ENCODE peak calls at places on chromosomes 3 and 15, in eight cellular contexts. H is CD8-positive, alpha-beta memory T cell; L is Panc1; F is suprapubic skin; M is naive thymus-derived CD4-positive, alpha-beta T cell; I is GM23338; Z is mammary epithelial cell; N is mesendoderm. U is an unnamed sample. For H3K36me3, the result is how much of the 10 kb centered on the place peaks cover.

GRCh38 chr3:24311881-24312280 is 182.8 kb downstream of the THRB start:
- DNase-seq in M (no peak), L (no peak), H (no peak), F (no peak), Z (no peak), I (no peak), N (no peak), U (no peak)

GRCh38 chr15:22873204-22873701 is 34.8 kb downstream of the NIPA2 start:
- DNase-seq in Z (no peak), I (peak), L (no peak), M (no peak), H (no peak), F (no peak), N (peak), U (no peak)

GRCh38 chr3:107431298-107432012 is 54.2 kb downstream of the CCDC54 start:
- DNase-seq in Z (peak), F (peak), I (peak), H (peak), N (peak), M (peak), L (no peak), U (peak)

GRCh38 chr3:59472541-59472940 is 422.7 kb upstream of the CFAP20DC start:
- DNase-seq in M (no peak), L (no peak), F (no peak), Z (no peak), I (no peak), N (no peak), H (no peak), U (no peak)

GRCh38 chr3:12661926-12662592 is 1.9 kb downstream of the RAF1 start:
- DNase-seq in L (no peak), M (peak), Z (no peak), N (no peak), F (no peak), I (no peak), H (no peak), U (no peak)

GRCh38 chr3:100865442-100865841 is 127.8 kb downstream of the ABI3BP start:
- DNase-seq in I (no peak), N (no peak), Z (no peak), M (no peak), F (no peak), L (no peak), H (no peak), U (no peak)

GRCh38 chr3:99499235-99499798 is 139.1 kb upstream of the COL8A1 start:
- DNase-seq in I (peak), H (no peak), N (peak), M (no peak), L (peak), Z (peak), F (no peak), U (no peak)

GRCh38 chr15:51524376-51524775 is 98.2 kb downstream of the DMXL2 start:
- DNase-seq in Z (no peak), L (no peak), H (no peak), F (no peak), M (no peak), N (no peak), I (no peak), U (no peak)

GRCh38 chr3:4471907-4472306 is 4.8 kb upstream of the SUMF1 start:
- DNase-seq in I (no peak), F (no peak), H (no peak), Z (no peak), N (no peak), M (no peak), L (no peak), U (no peak)

GRCh38 chr3:171790574-171790897 is 19.7 kb downstream of the PLD1 start:
- DNase-seq in Z (no peak), H (no peak), N (no peak), I (no peak), M (no peak), F (no peak), L (no peak), U (no peak)

GRCh38 chr3:154886437-154886836 is 193.7 kb upstream of the MME start:
- DNase-seq in M (no peak), I (no peak), Z (peak), F (no peak), H (no peak), L (no peak), N (peak), U (no peak)

GRCh38 chr3:70000563-70001081 is 1.1 kb downstream of the SAMMSON start:
- DNase-seq in L (no peak), I (no peak), F (no peak), H (no peak), Z (peak), M (no peak), N (no peak), U (no peak)

GRCh38 chr3:59442056-59442455 is 392.2 kb upstream of the CFAP20DC start:
- DNase-seq in H (no peak), N (no peak), L (no peak), I (peak), Z (no peak), F (no peak), M (no peak), U (no peak)

GRCh38 chr3:11638669-11639402 is 4.9 kb downstream of the VGLL4 start:
- DNase-seq in F (no peak), N (peak), L (no peak), H (no peak), I (peak), M (no peak), Z (peak), U (no peak)

GRCh38 chr15:85621096-85621495 is 173.6 kb downstream of the KLHL25 start:
- DNase-seq in H (no peak), L (no peak), F (no peak), Z (no peak), M (no peak), I (no peak), N (no peak), U (no peak)

GRCh38 chr15:25235391-25235790 is 203.4 kb downstream of the UBE3A start:
- DNase-seq in I (no peak), N (no peak), M (no peak), F (no peak), Z (no peak), H (no peak), L (no peak), U (no peak)

GRCh38 chr3:39180546-39181346 is 11.6 kb downstream of the XIRP1 start:
- DNase-seq in M (peak), I (peak), F (peak), H (peak), N (peak), Z (peak), L (no peak), U (peak)

GRCh38 chr3:126147932-126148683 is 32.3 kb downstream of the ALDH1L1 start:
- DNase-seq in H (no peak), N (no peak), M (no peak), L (no peak), I (no peak), Z (no peak), F (peak), U (no peak)

GRCh38 chr3:49733551-49733950 is 9.8 kb upstream of the GMPPB start:
- DNase-seq in M (no peak), Z (no peak), N (no peak), H (no peak), I (no peak), F (peak), L (no peak), U (no peak)

GRCh38 chr3:50290116-50290745 is 2.0 kb downstream of the IFRD2 start:
- DNase-seq in L (no peak), M (no peak), F (no peak), Z (no peak), N (no peak), I (no peak), H (no peak), U (no peak)

GRCh38 chr15:38263996-38264395 is 11.4 kb downstream of the SPRED1 start:
- DNase-seq in L (no peak), M (no peak), I (no peak), H (no peak), N (no peak), Z (no peak), F (no peak), U (no peak)

GRCh38 chr15:61309236-61310016 is 80.3 kb upstream of the RORA start:
- DNase-seq in Z (no peak), L (no peak), H (no peak), F (no peak), M (no peak), I (no peak), N (no peak), U (no peak)

GRCh38 chr15:61364871-61365270 is 135.8 kb upstream of the RORA start:
- DNase-seq in H (no peak), I (peak), Z (no peak), N (peak), M (no peak), F (peak), L (no peak), U (no peak)

GRCh38 chr3:146929696-146930095 is 324.6 kb upstream of the PLSCR5 start:
- DNase-seq in I (no peak), L (no peak), H (no peak), N (no peak), F (no peak), M (no peak), Z (no peak), U (no peak)

GRCh38 chr3:126394179-126394976 is at the start of gene CFAP100:
- DNase-seq in F (peak), H (no peak), Z (no peak), L (no peak), I (peak), M (no peak), N (peak), U (no peak)

GRCh38 chr3:35648347-35648746 is 9.0 kb downstream of the ARPP21 start:
- DNase-seq in L (no peak), N (no peak), M (no peak), H (no peak), I (no peak), F (no peak), Z (no peak), U (no peak)

GRCh38 chr3:52798978-52799476 is 4.4 kb downstream of the ITIH3 start:
- DNase-seq in H (no peak), I (peak), M (no peak), L (peak), Z (peak), N (peak), F (no peak), U (no peak)

GRCh38 chr3:65595222-65595996 is 443.3 kb downstream of the MAGI1 start:
- DNase-seq in M (no peak), Z (no peak), H (no peak), I (peak), F (no peak), L (no peak), N (peak), U (no peak)

GRCh38 chr3:111326144-111326995 is 215.6 kb upstream of the CD96 start:
- DNase-seq in H (no peak), F (no peak), I (no peak), Z (no peak), L (no peak), M (no peak), N (no peak), U (no peak)

GRCh38 chr3:143070977-143071551 is 48.5 kb upstream of the CHST2 start:
- DNase-seq in L (no peak), N (peak), Z (peak), M (no peak), H (no peak), I (peak), F (no peak), U (no peak)

GRCh38 chr3:9422712-9423424 is 25.5 kb downstream of the SETD5 start:
- DNase-seq in I (peak), M (peak), F (no peak), L (peak), N (peak), Z (peak), H (peak), U (peak)

GRCh38 chr3:110430146-110430545 is 641.5 kb upstream of the NECTIN3 start:
- DNase-seq in M (no peak), F (no peak), H (no peak), I (no peak), N (no peak), Z (no peak), L (no peak), U (no peak)

GRCh38 chr15:51830279-51830806 is 890 bp downstream of the TMOD3 start:
- DNase-seq in M (peak), I (peak), L (no peak), F (no peak), H (peak), Z (peak), N (peak), U (no peak)

GRCh38 chr3:104279617-104280016 is 1087.1 kb upstream of the ALCAM start:
- DNase-seq in L (no peak), Z (peak), I (no peak), N (no peak), F (no peak), M (no peak), H (no peak), U (no peak)

GRCh38 chr15:89198934-89199333 is 22.4 kb downstream of the RLBP1 start:
- DNase-seq in F (no peak), I (no peak), N (no peak), M (no peak), H (no peak), L (no peak), Z (no peak), U (no peak)

GRCh38 chr3:116018651-116019050 is 395.3 kb downstream of the GAP43 start:
- DNase-seq in I (no peak), M (no peak), L (no peak), F (no peak), H (no peak), Z (peak), N (no peak), U (no peak)

GRCh38 chr15:38389924-38390542 is 63.9 kb upstream of the FAM98B start:
- DNase-seq in N (peak), M (peak), H (peak), Z (peak), I (peak), L (peak), F (no peak), U (peak)

GRCh38 chr3:57992430-57993213 is 15.6 kb upstream of the FLNB start:
- DNase-seq in N (peak), Z (no peak), H (no peak), M (no peak), I (no peak), F (no peak), L (no peak), U (no peak)

GRCh38 chr3:122443090-122443489 is 27.2 kb upstream of the WDR5B start:
- DNase-seq in H (no peak), N (peak), L (no peak), Z (no peak), F (no peak), M (no peak), I (peak), U (no peak)
- H3K36me3 ChIP-seq in H (under half), N (under half), L (under half), Z (under half), F (half or more), M (under half), I (under half), U (under half)

GRCh38 chr15:74787251-74788041 is 5.6 kb downstream of the CSK start:
- DNase-seq in N (peak), H (peak), L (peak), Z (peak), F (no peak), I (peak), M (peak), U (no peak)
- H3K27ac ChIP-seq in N (no peak), H (peak), L (no peak), Z (no peak), F (peak), I (no peak), M (peak), U (peak)

DNA sequence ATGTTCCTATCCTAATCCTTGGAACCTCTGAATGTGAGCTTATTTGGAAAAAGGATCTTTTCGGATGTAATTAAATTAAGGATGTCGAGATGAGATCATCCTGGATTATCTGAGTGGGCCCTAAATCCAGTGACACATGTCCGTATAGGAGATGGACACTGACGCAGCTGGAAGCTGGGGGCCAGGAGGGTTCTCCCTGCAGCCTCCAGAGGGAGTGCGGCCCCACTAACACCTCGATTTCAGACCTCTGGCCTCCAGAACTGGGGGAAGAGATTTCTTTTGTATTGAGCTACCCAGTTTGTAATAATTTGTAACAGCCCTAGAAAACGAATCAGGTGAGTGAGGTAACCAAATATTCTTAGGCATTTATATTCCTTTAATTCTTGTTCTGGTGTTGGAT is 2.5 kb downstream of the DNAJB8 start:
- DNase-seq in N (no peak), I (peak), L (no peak), Z (no peak), F (no peak), H (no peak), M (no peak), U (no peak)
- H3K4me3 ChIP-seq in N (no peak), I (no peak), L (no peak), Z (no peak), F (no peak), H (no peak), M (no peak), U (no peak)

GRCh38 chr3:141441381-141442365 is 45.2 kb upstream of the RASA2 start:
- DNase-seq in Z (peak), I (peak), N (peak), L (peak), M (peak), H (peak), F (peak), U (no peak)
- H3K36me3 ChIP-seq in Z (under half), I (under half), N (under half), L (under half), M (under half), H (under half), F (half or more), U (under half)

U was measured in thoracic aorta.